ENCODE peak calls at places on chromosomes 11 and 22, in six cellular contexts. D is fibroblast of pulmonary artery, E is osteocyte, M is ACHN, C is type B pancreatic cell, Y is cardiac muscle cell. U is an unnamed sample.
A peak's percentile ranks its signal among the peaks of the same experiment; 100 is the strongest.

GRCh38 chr11:70372076-70372475 is 26.3 kb upstream of the CTTN start:
- DNase-seq in D (no peak), Y (no peak), E (no peak), C (no peak), M (no peak), U (no peak)

GRCh38 chr22:19941365-19942070 is at the start of the genes COMT and TXNRD2:
- DNase-seq in Y (peak; percentile 75), D (peak; percentile 60), C (no peak), M (peak; percentile 68), E (no peak), U (peak; percentile 40)

GRCh38 chr11:26244207-26244606 is 87.7 kb upstream of the ANO3 start:
- DNase-seq in M (no peak), Y (peak; percentile 47), E (no peak), C (no peak), D (peak; percentile 50), U (no peak)

GRCh38 chr11:105000167-105000566 is 22.8 kb downstream of the CASP5 start:
- DNase-seq in M (peak; percentile 49), C (no peak), E (no peak), D (peak; percentile 11), Y (no peak), U (no peak)

GRCh38 chr11:110833033-110833484 is 120.8 kb upstream of the ARHGAP20 start:
- DNase-seq in C (no peak), Y (peak; percentile 55), D (peak; percentile 65), M (no peak), E (no peak), U (no peak)

GRCh38 chr11:35413568-35413967 is 5.8 kb downstream of the SLC1A2 start:
- DNase-seq in E (no peak), M (no peak), Y (no peak), D (no peak), C (no peak), U (no peak)

GRCh38 chr11:115527534-115528125 is 23.4 kb upstream of the CADM1 start:
- DNase-seq in M (no peak), C (no peak), Y (no peak), E (no peak), D (no peak), U (no peak)

GRCh38 chr22:44450503-44450902 is 47.5 kb downstream of the RTL6 start:
- DNase-seq in C (no peak), D (no peak), M (no peak), Y (no peak), E (peak; percentile 62), U (no peak)

GRCh38 chr22:19970479-19971275 is 29.1 kb upstream of the TXNRD2 start:
- DNase-seq in C (no peak), M (peak; percentile 52), Y (peak; percentile 72), E (no peak), D (peak; percentile 64), U (peak; percentile 59)

GRCh38 chr11:68010058-68011041 is at the start of gene ALDH3B1:
- DNase-seq in C (no peak), D (peak; percentile 88), M (peak; percentile 89), Y (peak; percentile 92), E (peak; percentile 96), U (peak; percentile 79)

GRCh38 chr11:120272303-120272702 is 32.4 kb downstream of the POU2F3 start:
- DNase-seq in C (no peak), Y (peak; percentile 58), E (no peak), M (peak; percentile 49), D (peak; percentile 77), U (no peak)

GRCh38 chr11:12114487-12115033 is 4.2 kb downstream of the MICAL2 start:
- DNase-seq in D (peak; percentile 89), C (no peak), M (no peak), Y (peak; percentile 84), E (no peak), U (no peak)

GRCh38 chr22:42294034-42294985 is 23.9 kb upstream of the TCF20 start:
- DNase-seq in C (peak; percentile 82), D (peak; percentile 67), M (peak; percentile 51), Y (peak; percentile 74), E (peak; percentile 89), U (no peak)

GRCh38 chr11:128069665-128070064 is 517.7 kb downstream of the ETS1 start:
- DNase-seq in Y (no peak), E (no peak), M (no peak), C (no peak), D (no peak), U (no peak)

GRCh38 chr11:67492801-67493547 is 10.1 kb downstream of the AIP start:
- DNase-seq in C (no peak), Y (no peak), E (no peak), D (no peak), M (no peak), U (no peak)

GRCh38 chr22:24102366-24103200 is 78.7 kb upstream of the SUSD2 start:
- DNase-seq in M (no peak), D (no peak), C (no peak), Y (no peak), E (no peak), U (no peak)

GRCh38 chr22:21936151-21936778 is 16.4 kb downstream of the PPM1F start:
- DNase-seq in C (no peak), M (no peak), E (no peak), Y (no peak), D (no peak), U (no peak)

GRCh38 chr11:82899191-82899820 is 924 bp downstream of the PRCP start:
- DNase-seq in M (no peak), Y (no peak), D (no peak), E (no peak), C (no peak), U (no peak)

U was measured in substantia nigra.